ENCODE peak calls at places on chromosome 2, in four cellular contexts. One of them, this sample, is unnamed.

GRCh38 chr2:241609859-241610793 is 26.8 kb downstream of the THAP4 start:
- DNase-seq in fibroblast of lung: peak
- DNase-seq in T-cell: peak
- DNase-seq in caudate nucleus: peak
- DNase-seq in this sample: peak

GRCh38 chr2:45119855-45120254 is 110.6 kb upstream of the SIX2 start:
- DNase-seq in fibroblast of lung: peak
- DNase-seq in T-cell: no peak
- DNase-seq in caudate nucleus: no peak
- DNase-seq in this sample: no peak

GRCh38 chr2:46534589-46534988 is 55.2 kb downstream of the TMEM247 start:
- DNase-seq in fibroblast of lung: no peak
- DNase-seq in T-cell: no peak
- DNase-seq in caudate nucleus: no peak
- DNase-seq in this sample: no peak

GRCh38 chr2:75525434-75526308 is 35.1 kb downstream of the EVA1A start:
- DNase-seq in fibroblast of lung: peak
- DNase-seq in T-cell: no peak
- DNase-seq in caudate nucleus: no peak
- DNase-seq in this sample: no peak

GRCh38 chr2:105324732-105325131 is 4.8 kb downstream of the TGFBRAP1 start:
- DNase-seq in fibroblast of lung: peak
- DNase-seq in T-cell: no peak
- DNase-seq in caudate nucleus: no peak
- DNase-seq in this sample: no peak

GRCh38 chr2:182858671-182859070 is 7.8 kb downstream of the FRZB start:
- DNase-seq in fibroblast of lung: peak
- DNase-seq in T-cell: no peak
- DNase-seq in caudate nucleus: no peak
- DNase-seq in this sample: no peak

GRCh38 chr2:226439337-226439736 is 360.3 kb downstream of the IRS1 start:
- DNase-seq in fibroblast of lung: peak
- DNase-seq in T-cell: no peak
- DNase-seq in caudate nucleus: no peak
- DNase-seq in this sample: no peak

GRCh38 chr2:140200764-140201163 is 1420.6 kb upstream of the NXPH2 start:
- DNase-seq in fibroblast of lung: no peak
- DNase-seq in T-cell: no peak
- DNase-seq in caudate nucleus: no peak
- DNase-seq in this sample: no peak

GRCh38 chr2:165618806-165619205 is 149.3 kb downstream of the CSRNP3 start:
- DNase-seq in fibroblast of lung: no peak
- DNase-seq in T-cell: no peak
- DNase-seq in caudate nucleus: no peak
- DNase-seq in this sample: no peak

GRCh38 chr2:128605931-128606330 is 287.3 kb upstream of the HS6ST1 start:
- DNase-seq in fibroblast of lung: no peak
- DNase-seq in T-cell: no peak
- DNase-seq in caudate nucleus: no peak
- DNase-seq in this sample: no peak

GRCh38 chr2:66717491-66717890 is 282.6 kb downstream of the MEIS1 start:
- DNase-seq in fibroblast of lung: peak
- DNase-seq in T-cell: no peak
- DNase-seq in caudate nucleus: no peak
- DNase-seq in this sample: no peak

GRCh38 chr2:236112466-236112865 is 55.7 kb downstream of the GBX2 start:
- DNase-seq in fibroblast of lung: no peak
- DNase-seq in T-cell: no peak
- DNase-seq in caudate nucleus: no peak
- DNase-seq in this sample: no peak

GRCh38 chr2:105796131-105796638 is 51.5 kb downstream of the NCK2 start:
- DNase-seq in fibroblast of lung: no peak
- DNase-seq in T-cell: peak
- DNase-seq in caudate nucleus: no peak
- DNase-seq in this sample: no peak

GRCh38 chr2:20677301-20678176 is 10.6 kb downstream of the GDF7 start:
- DNase-seq in fibroblast of lung: no peak
- DNase-seq in T-cell: no peak
- DNase-seq in caudate nucleus: no peak
- DNase-seq in this sample: no peak

GRCh38 chr2:64937341-64938230 is 51.6 kb upstream of the SLC1A4 start:
- DNase-seq in fibroblast of lung: no peak
- DNase-seq in T-cell: no peak
- DNase-seq in caudate nucleus: no peak
- DNase-seq in this sample: no peak

GRCh38 chr2:10876394-10876793 is 35.3 kb upstream of the KCNF1 start:
- DNase-seq in fibroblast of lung: no peak
- DNase-seq in T-cell: no peak
- DNase-seq in caudate nucleus: no peak
- DNase-seq in this sample: no peak

GRCh38 chr2:71546275-71546638 is 92.9 kb downstream of the DYSF start:
- DNase-seq in fibroblast of lung: no peak
- DNase-seq in T-cell: no peak
- DNase-seq in caudate nucleus: no peak
- DNase-seq in this sample: no peak

GRCh38 chr2:8003462-8004075 is 678.3 kb upstream of the ID2 start:
- DNase-seq in fibroblast of lung: peak
- DNase-seq in T-cell: no peak
- DNase-seq in caudate nucleus: no peak
- DNase-seq in this sample: no peak

GRCh38 chr2:55164534-55165104 is 67.5 kb downstream of the CLHC1 start:
- DNase-seq in fibroblast of lung: no peak
- DNase-seq in T-cell: no peak
- DNase-seq in caudate nucleus: no peak
- DNase-seq in this sample: no peak

GRCh38 chr2:191688934-191689695 is 11.2 kb downstream of the NABP1 start:
- DNase-seq in fibroblast of lung: peak
- DNase-seq in T-cell: no peak
- DNase-seq in caudate nucleus: no peak
- DNase-seq in this sample: no peak

GRCh38 chr2:97716695-97717617 is 3.6 kb downstream of the ZAP70 start:
- DNase-seq in fibroblast of lung: no peak
- DNase-seq in T-cell: no peak
- DNase-seq in caudate nucleus: no peak
- DNase-seq in this sample: no peak

GRCh38 chr2:219104107-219105050 is 43.7 kb upstream of the IHH start:
- DNase-seq in fibroblast of lung: peak
- DNase-seq in T-cell: no peak
- DNase-seq in caudate nucleus: no peak
- DNase-seq in this sample: peak

GRCh38 chr2:125516496-125517109 is 1139.4 kb upstream of the GYPC start:
- DNase-seq in fibroblast of lung: no peak
- DNase-seq in T-cell: no peak
- DNase-seq in caudate nucleus: no peak
- DNase-seq in this sample: no peak

GRCh38 chr2:70903641-70904340 is 31.9 kb upstream of the ATP6V1B1 start:
- DNase-seq in fibroblast of lung: no peak
- DNase-seq in T-cell: no peak
- DNase-seq in caudate nucleus: no peak
- DNase-seq in this sample: no peak

GRCh38 chr2:199136241-199136640 is 321.5 kb downstream of the SATB2 start:
- DNase-seq in fibroblast of lung: peak
- DNase-seq in T-cell: no peak
- DNase-seq in caudate nucleus: no peak
- DNase-seq in this sample: no peak

GRCh38 chr2:39671606-39672005 is 5.9 kb downstream of the TMEM178A start:
- DNase-seq in fibroblast of lung: no peak
- DNase-seq in T-cell: no peak
- DNase-seq in caudate nucleus: no peak
- DNase-seq in this sample: no peak

GRCh38 chr2:231411871-231412615 is 16.5 kb downstream of the B3GNT7 start:
- DNase-seq in fibroblast of lung: peak
- DNase-seq in T-cell: peak
- DNase-seq in caudate nucleus: peak
- DNase-seq in this sample: peak

GRCh38 chr2:63059434-63060078 is 8.9 kb downstream of the OTX1 start:
- DNase-seq in fibroblast of lung: no peak
- DNase-seq in T-cell: no peak
- DNase-seq in caudate nucleus: no peak
- DNase-seq in this sample: no peak

GRCh38 chr2:121790276-121790956 is 35.0 kb downstream of the TSN start:
- DNase-seq in fibroblast of lung: peak
- DNase-seq in T-cell: no peak
- DNase-seq in caudate nucleus: no peak
- DNase-seq in this sample: no peak

GRCh38 chr2:26670931-26671460 is 21.5 kb upstream of the KCNK3 start:
- DNase-seq in fibroblast of lung: no peak
- DNase-seq in T-cell: no peak
- DNase-seq in caudate nucleus: no peak
- DNase-seq in this sample: no peak

GRCh38 chr2:128233790-128234395 is 84.8 kb downstream of the HS6ST1 start:
- DNase-seq in fibroblast of lung: no peak
- DNase-seq in T-cell: no peak
- DNase-seq in caudate nucleus: no peak
- DNase-seq in this sample: no peak

GRCh38 chr2:127906206-127906926 is 20.6 kb upstream of the AMMECR1L start:
- DNase-seq in fibroblast of lung: no peak
- DNase-seq in T-cell: no peak
- DNase-seq in caudate nucleus: peak
- DNase-seq in this sample: no peak

GRCh38 chr2:159226608-159227007 is 59.9 kb downstream of the WDSUB1 start:
- DNase-seq in fibroblast of lung: no peak
- DNase-seq in T-cell: no peak
- DNase-seq in caudate nucleus: no peak
- DNase-seq in this sample: no peak

GRCh38 chr2:21096458-21096857 is 27.3 kb upstream of the TDRD15 start:
- DNase-seq in fibroblast of lung: no peak
- DNase-seq in T-cell: no peak
- DNase-seq in caudate nucleus: no peak
- DNase-seq in this sample: no peak

GRCh38 chr2:50135841-50136240 is 896.1 kb downstream of the NRXN1 start:
- DNase-seq in fibroblast of lung: no peak
- DNase-seq in T-cell: no peak
- DNase-seq in caudate nucleus: no peak
- DNase-seq in this sample: no peak

This sample was measured in GM12892.